ENCODE peak calls at places on chromosomes 5 and 9, in five cellular contexts. U is GM12878, A is SK-N-SH, F is HepG2, Y is K562. R is an unnamed sample.

GRCh38 chr5:43429016-43429415 is 16.8 kb upstream of the CCL28 start:
- DNase-seq in U (no peak), A (no peak), F (no peak), Y (no peak), R (no peak)

GRCh38 chr5:4883388-4883787 is 256.7 kb upstream of the ADAMTS16 start:
- DNase-seq in U (no peak), A (no peak), F (no peak), Y (no peak), R (no peak)

GRCh38 chr5:168941901-168942300 is 359.0 kb downstream of the SLIT3 start:
- DNase-seq in U (no peak), A (peak), F (no peak), Y (peak), R (no peak)

GRCh38 chr9:93517331-93517730 is 59.1 kb upstream of the PHF2 start:
- DNase-seq in U (no peak), A (no peak), F (no peak), Y (no peak), R (no peak)

GRCh38 chr9:13503599-13503998 is 224.1 kb upstream of the MPDZ start:
- DNase-seq in U (no peak), A (no peak), F (no peak), Y (no peak), R (no peak)

GRCh38 chr9:6096821-6097220 is 81.4 kb upstream of the RANBP6 start:
- DNase-seq in U (no peak), A (no peak), F (no peak), Y (no peak), R (no peak)

GRCh38 chr5:161399996-161400562 is 146.4 kb downstream of the GABRB2 start:
- DNase-seq in U (no peak), A (no peak), F (no peak), Y (no peak), R (no peak)

GRCh38 chr5:5767286-5767928 is 344.9 kb downstream of the ICE1 start:
- DNase-seq in U (no peak), A (no peak), F (no peak), Y (no peak), R (no peak)

GRCh38 chr5:79396265-79396664 is 117.7 kb downstream of the HOMER1 start:
- DNase-seq in U (no peak), A (no peak), F (no peak), Y (no peak), R (no peak)

GRCh38 chr9:120921751-120922181 is 4.8 kb downstream of the TRAF1 start:
- DNase-seq in U (no peak), A (peak), F (no peak), Y (no peak), R (no peak)

GRCh38 chr9:16460711-16461110 is 409.8 kb downstream of the BNC2 start:
- DNase-seq in U (no peak), A (no peak), F (no peak), Y (no peak), R (no peak)

GRCh38 chr9:124239249-124240073 is 18.3 kb upstream of the NEK6 start:
- DNase-seq in U (peak), A (no peak), F (no peak), Y (peak), R (no peak)

GRCh38 chr5:177473461-177473991 is at the start of gene DBN1:
- DNase-seq in U (no peak), A (peak), F (no peak), Y (peak), R (no peak)

GRCh38 chr9:92138157-92138959 is 23.1 kb upstream of the SPTLC1 start:
- DNase-seq in U (no peak), A (peak), F (peak), Y (peak), R (no peak)

GRCh38 chr9:33225319-33226152 is 14.4 kb upstream of the SPINK4 start:
- DNase-seq in U (peak), A (peak), F (peak), Y (peak), R (peak)

GRCh38 chr5:135127604-135128240 is 93.7 kb upstream of the PITX1 start:
- DNase-seq in U (no peak), A (no peak), F (peak), Y (no peak), R (no peak)

GRCh38 chr5:143445726-143446125 is 42.2 kb upstream of the NR3C1 start:
- DNase-seq in U (no peak), A (peak), F (no peak), Y (no peak), R (no peak)

GRCh38 chr9:4508246-4508906 is 18.1 kb downstream of the SLC1A1 start:
- DNase-seq in U (no peak), A (no peak), F (no peak), Y (no peak), R (no peak)

GRCh38 chr9:15253197-15253596 is 53.8 kb downstream of the TTC39B start:
- DNase-seq in U (no peak), A (no peak), F (no peak), Y (no peak), R (no peak)

GRCh38 chr5:74032617-74033016 is 406.6 kb downstream of the ARHGEF28 start:
- DNase-seq in U (no peak), A (no peak), F (no peak), Y (no peak), R (no peak)

GRCh38 chr9:136592666-136593065 is 46.8 kb upstream of the NOTCH1 start:
- DNase-seq in U (no peak), A (no peak), F (no peak), Y (no peak), R (no peak)

GRCh38 chr5:179404321-179405053 is 59.2 kb upstream of the ADAMTS2 start:
- DNase-seq in U (no peak), A (peak), F (no peak), Y (no peak), R (no peak)

GRCh38 chr5:150323092-150323491 is 20.4 kb upstream of the ARSI start:
- DNase-seq in U (no peak), A (no peak), F (peak), Y (no peak), R (no peak)

GRCh38 chr5:172505840-172506638 is 51.7 kb upstream of the SH3PXD2B start:
- DNase-seq in U (no peak), A (no peak), F (no peak), Y (no peak), R (no peak)

GRCh38 chr9:81318571-81318970 is 370.8 kb downstream of the TLE1 start:
- DNase-seq in U (no peak), A (no peak), F (peak), Y (no peak), R (no peak)

GRCh38 chr5:118040496-118040895 is 947.9 kb downstream of the DTWD2 start:
- DNase-seq in U (no peak), A (no peak), F (no peak), Y (no peak), R (no peak)

GRCh38 chr9:136187683-136188586 is 17.0 kb downstream of the LHX3 start:
- DNase-seq in U (no peak), A (no peak), F (no peak), Y (no peak), R (no peak)

GRCh38 chr9:93422987-93423386 is 28.5 kb upstream of the FAM120A start:
- DNase-seq in U (no peak), A (no peak), F (no peak), Y (no peak), R (no peak)

GRCh38 chr9:106862946-106863740 is at the start of gene ZNF462:
- DNase-seq in U (no peak), A (peak), F (no peak), Y (no peak), R (no peak)

GRCh38 chr5:83564069-83564749 is 92.7 kb downstream of the VCAN start:
- DNase-seq in U (no peak), A (peak), F (peak), Y (peak), R (peak)

GRCh38 chr9:109012009-109012875 is 1.1 kb downstream of the CTNNAL1 start:
- DNase-seq in U (no peak), A (peak), F (peak), Y (peak), R (peak)

GRCh38 chr9:10265102-10265708 is 347.6 kb downstream of the PTPRD start:
- DNase-seq in U (no peak), A (no peak), F (no peak), Y (no peak), R (no peak)

GRCh38 chr5:34534237-34535108 is 121.7 kb upstream of the RAI14 start:
- DNase-seq in U (peak), A (no peak), F (peak), Y (no peak), R (no peak)

GRCh38 chr5:173457482-173457881 is 129.3 kb upstream of the STC2 start:
- DNase-seq in U (no peak), A (no peak), F (no peak), Y (no peak), R (no peak)

GRCh38 chr9:95317893-95318211 is 343 bp upstream of the FANCC start:
- DNase-seq in U (no peak), A (no peak), F (no peak), Y (no peak), R (no peak)

GRCh38 chr9:27125936-27126335 is 16.9 kb downstream of the TEK start:
- DNase-seq in U (no peak), A (no peak), F (no peak), Y (no peak), R (no peak)

GRCh38 chr5:1893754-1894153 is 11.0 kb upstream of the IRX4 start:
- DNase-seq in U (no peak), A (no peak), F (no peak), Y (no peak), R (no peak)

GRCh38 chr5:127697894-127698600 is 5.1 kb upstream of the CCDC192 start:
- DNase-seq in U (no peak), A (no peak), F (no peak), Y (no peak), R (peak)

DNA sequence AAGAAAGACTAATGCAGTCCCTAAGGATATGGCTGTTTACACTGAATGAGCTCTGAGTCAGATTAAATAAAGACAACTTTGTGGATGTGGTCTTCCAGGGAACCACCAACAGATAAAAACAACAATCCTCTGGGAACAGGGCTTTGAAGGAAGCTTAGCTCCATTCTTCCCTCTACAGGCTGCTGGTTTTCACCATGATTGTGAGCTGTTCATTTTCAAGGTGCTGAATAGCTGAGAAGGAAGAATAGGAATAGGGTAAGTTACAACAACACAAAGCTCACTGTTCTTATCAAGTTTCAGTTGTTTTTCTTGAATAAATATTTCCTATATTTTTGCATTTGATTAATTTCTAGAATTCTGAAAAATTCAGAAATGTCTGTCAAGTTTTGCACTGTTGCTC is 25.9 kb upstream of the PTAR1 start:
- DNase-seq in U (no peak), A (no peak), F (no peak), Y (no peak), R (no peak)
- TF ChIP-seq ZBTB33 in U (no peak), A (no peak), F (no peak), Y (no peak), R (no peak)

DNA sequence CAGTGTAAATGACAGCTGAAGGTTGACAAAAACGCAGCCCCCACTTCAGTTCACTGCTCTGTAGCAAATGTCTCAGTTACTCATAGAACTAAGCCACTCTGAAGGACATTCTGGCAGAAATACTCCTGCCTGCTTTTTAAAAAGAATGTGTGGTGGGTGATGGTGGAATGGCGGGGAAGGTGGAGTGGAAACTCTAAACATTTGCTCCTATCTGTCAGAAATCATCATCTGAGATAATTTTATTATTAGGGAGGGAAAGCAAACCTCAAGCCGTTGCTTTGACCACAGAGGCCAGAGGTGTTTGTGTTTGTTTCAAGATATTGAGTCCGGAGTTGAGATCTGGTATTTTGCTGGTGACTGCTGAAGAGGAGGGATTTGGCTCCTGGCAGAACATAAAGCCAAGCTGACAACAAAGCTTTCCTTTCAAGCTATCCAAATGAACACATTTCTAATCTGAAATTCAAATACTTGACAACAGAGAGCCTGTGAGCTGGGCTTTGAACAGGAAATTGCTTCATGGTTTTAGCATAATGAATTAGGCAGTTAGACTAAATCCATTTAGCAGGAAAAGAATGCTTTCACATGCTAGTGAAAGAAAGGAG is 362.7 kb downstream of the CSNK1G3 start:
- DNase-seq in U (no peak), A (no peak), F (peak), Y (no peak), R (no peak)
- TF ChIP-seq ZBTB33 in U (no peak), A (no peak), F (no peak), Y (no peak), R (no peak)

GRCh38 chr5:137858954-137859353 is 8.7 kb upstream of the MYOT start:
- DNase-seq in U (no peak), A (no peak), F (no peak), Y (no peak), R (no peak)
- TF ChIP-seq ZBTB33 in U (no peak), A (no peak), F (no peak), Y (no peak), R (no peak)

DNA sequence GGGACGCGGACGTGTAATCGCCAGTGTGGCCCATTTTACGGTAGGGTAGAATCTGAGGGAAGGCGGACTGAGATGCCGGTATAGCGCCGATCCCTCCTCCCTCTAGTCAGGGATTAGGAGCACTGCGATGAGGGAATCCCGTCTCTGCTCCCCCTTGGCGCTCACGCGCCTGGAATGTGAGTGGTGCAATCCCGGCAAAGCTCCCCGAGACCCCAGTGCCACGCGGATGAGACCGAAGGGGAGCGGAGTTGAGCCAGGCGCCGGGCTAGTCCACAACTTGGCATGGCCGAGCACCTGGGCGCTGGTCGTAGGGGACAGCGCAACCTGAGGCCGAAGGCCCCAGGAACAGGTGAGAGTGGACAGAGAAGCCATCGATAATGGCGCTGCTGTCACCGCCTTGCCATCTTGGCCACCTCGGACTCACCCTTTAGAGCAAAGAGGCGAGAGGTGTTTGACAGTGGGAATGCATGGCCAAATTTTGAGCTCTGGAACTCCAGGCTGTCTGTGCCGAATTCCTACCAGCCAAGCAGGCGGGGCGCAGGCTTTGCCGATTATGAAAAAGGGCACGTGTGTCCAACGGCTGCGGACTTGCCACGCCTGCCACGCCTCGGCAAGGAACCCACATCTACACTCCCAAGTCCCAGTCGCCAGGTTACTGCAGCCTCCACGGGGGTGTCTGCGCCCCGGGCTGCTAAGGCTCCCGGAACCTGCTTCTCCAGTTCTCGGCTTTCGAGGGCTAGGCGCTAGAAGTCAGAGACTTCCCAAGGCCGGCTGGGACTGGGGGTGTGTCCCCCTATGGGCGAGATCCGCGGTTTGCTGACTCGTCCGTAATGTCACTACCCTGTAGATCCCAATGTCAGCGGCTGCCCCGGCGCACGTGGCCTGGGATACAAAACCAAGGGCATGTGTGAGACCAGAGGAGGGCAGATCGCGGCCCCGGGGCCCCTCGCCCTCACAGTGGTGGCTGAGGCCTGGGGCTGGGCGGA is 2.6 kb downstream of the NPR3 start:
- DNase-seq in U (no peak), A (peak), F (no peak), Y (no peak), R (no peak)
- TF ChIP-seq ZBTB33 in U (no peak), A (no peak), F (no peak), Y (no peak), R (no peak)

DNA sequence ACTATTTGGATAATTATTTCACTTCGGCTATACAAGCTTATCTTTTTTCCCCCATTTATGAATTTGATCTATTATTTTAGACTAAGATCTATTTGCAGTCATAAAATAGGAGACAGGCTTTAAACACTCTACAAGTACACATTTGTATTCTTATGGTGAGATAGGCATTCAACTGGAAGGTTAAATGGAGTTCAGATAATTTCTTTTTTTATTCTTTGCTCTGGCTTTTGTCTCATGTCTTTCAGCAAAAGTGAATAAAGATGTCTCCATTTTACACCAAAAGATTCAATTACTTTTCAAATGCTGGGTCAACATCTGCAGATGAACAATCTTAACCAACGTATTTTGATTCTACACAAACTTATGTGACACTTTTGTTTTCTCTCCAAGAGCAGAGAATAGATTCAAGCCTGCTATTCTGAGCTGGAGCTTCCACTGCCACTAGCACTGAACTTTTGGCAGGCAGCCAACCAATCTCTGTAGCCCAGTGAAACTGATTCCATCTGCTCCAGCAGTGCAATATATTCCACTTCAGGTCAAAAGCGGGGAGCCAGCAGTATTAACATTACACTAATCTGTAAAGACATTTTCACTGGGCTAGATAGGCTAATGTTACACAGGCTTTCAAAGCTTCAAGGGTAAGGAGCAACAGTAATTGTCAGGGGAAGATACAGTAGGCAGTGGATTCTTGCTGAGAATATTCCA is 452.0 kb upstream of the ZNF608 start:
- DNase-seq in U (no peak), A (peak), F (no peak), Y (no peak), R (no peak)
- TF ChIP-seq ZBTB33 in U (no peak), A (peak), F (no peak), Y (no peak), R (no peak)

DNA sequence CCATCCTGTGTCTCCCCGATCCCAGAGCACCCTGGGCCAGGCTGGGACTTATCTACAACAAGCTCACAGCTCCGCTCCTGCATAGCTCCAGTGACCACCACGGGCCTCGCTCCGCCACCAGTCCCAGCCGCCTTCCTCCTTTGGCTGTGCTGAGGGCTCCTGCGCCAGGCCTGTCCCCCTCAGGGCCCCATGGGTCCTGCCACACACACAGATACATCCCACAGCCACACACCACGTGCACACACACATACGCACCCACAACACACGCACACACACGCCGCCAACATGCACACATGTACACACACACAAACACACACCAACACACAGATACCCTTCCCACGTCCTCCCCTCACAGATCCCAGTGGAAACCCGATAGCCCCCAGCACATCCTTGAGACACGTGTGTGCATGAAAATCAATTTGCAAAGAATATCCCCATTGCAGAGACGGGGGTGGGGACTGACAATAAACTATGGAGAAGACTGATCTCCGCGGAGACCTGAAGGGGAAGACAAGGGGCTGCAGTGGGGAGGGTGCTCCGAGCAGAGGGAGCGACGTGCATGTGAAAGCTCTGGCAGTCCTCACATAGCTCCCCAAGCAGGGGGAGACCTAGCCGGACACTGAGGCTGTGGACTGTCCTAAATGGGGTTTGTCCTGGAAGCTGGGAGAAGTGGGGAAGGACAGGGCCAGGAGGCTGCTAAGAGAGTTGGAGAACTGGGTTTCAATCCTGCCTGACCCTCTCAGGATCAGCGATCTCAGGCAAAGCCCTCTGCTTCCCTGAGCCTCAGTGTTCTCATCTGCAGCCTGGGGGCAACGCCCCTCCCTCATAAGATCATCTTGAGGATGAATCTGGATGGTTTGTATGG is 18.4 kb upstream of the LAMC3 start:
- DNase-seq in U (no peak), A (no peak), F (no peak), Y (no peak), R (no peak)
- TF ChIP-seq ZBTB33 in U (no peak), A (no peak), F (no peak), Y (no peak), R (no peak)

GRCh38 chr5:170368593-170368992 is 20.6 kb downstream of the KCNMB1 start:
- DNase-seq in U (no peak), A (no peak), F (no peak), Y (no peak), R (no peak)
- TF ChIP-seq ZBTB33 in U (no peak), A (no peak), F (no peak), Y (no peak), R (no peak)

R was measured in HCT116.